ENCODE peak calls at places on chromosomes 13 and 19, in nine cellular contexts. X is EL; T is kidney tubule cell; L is NT2/D1; V is GM18507; F is HTR-8/SVneo; H is activated CD4-positive, alpha-beta T cell treated with anti-CD3 and anti-CD28 coated beads, Interleukin-2, amount 50 U/mL, for 48 hours; M is C1 segment of cervical spinal cord; C is stimulated activated CD8-positive, alpha-beta memory T cell treated with anti-CD3 and anti-CD28 coated beads, Interleukin-4, amount 100 ng/mL, for 24 hours. E is an unnamed sample.
A peak's percentile ranks its signal among the peaks of the same experiment; 100 is the strongest.

GRCh38 chr19:14185158-14185557 is 20.8 kb downstream of the ADGRL1 start:
- DNase-seq in X (no peak), T (no peak), L (no peak), V (no peak), F (no peak), H (no peak), M (no peak), C (no peak), E (no peak)

GRCh38 chr13:50267917-50268316 is 252.7 kb downstream of the KCNRG start:
- DNase-seq in X (no peak), T (no peak), L (no peak), V (no peak), F (no peak), H (no peak), M (no peak), C (no peak), E (no peak)

GRCh38 chr19:38975214-38975860 is at the start of gene FBXO17:
- DNase-seq in X (peak; percentile 71), T (peak; percentile 62), L (no peak), V (no peak), F (peak; percentile 67), H (no peak), M (peak; percentile 41), C (no peak), E (peak; percentile 63)

GRCh38 chr13:50129923-50130685 is 114.9 kb downstream of the KCNRG start:
- DNase-seq in X (peak; percentile 55), T (peak; percentile 26), L (no peak), V (no peak), F (no peak), H (peak; percentile 23), M (peak; percentile 24), C (no peak), E (no peak)

GRCh38 chr13:39823063-39823713 is 167.7 kb downstream of the COG6 start:
- DNase-seq in X (no peak), T (no peak), L (no peak), V (no peak), F (no peak), H (no peak), M (no peak), C (no peak), E (no peak)

GRCh38 chr13:89925107-89925506 is 1422.4 kb upstream of the MIR17HG start:
- DNase-seq in X (peak; percentile 1), T (peak; percentile 48), L (no peak), V (no peak), F (peak; percentile 9), H (no peak), M (no peak), C (no peak), E (peak; percentile 2)

GRCh38 chr13:21075303-21076264 is 14.2 kb upstream of the LATS2 start:
- DNase-seq in X (no peak), T (no peak), L (no peak), V (no peak), F (no peak), H (no peak), M (no peak), C (no peak), E (no peak)

GRCh38 chr13:72805663-72806341 is 23.9 kb downstream of the PIBF1 start:
- DNase-seq in X (no peak), T (no peak), L (no peak), V (no peak), F (no peak), H (no peak), M (no peak), C (no peak), E (no peak)

GRCh38 chr19:6533000-6533328 is 2.1 kb downstream of the TNFSF9 start:
- DNase-seq in X (no peak), T (no peak), L (no peak), V (no peak), F (no peak), H (no peak), M (no peak), C (no peak), E (no peak)

GRCh38 chr13:27657724-27658123 is 36.0 kb downstream of the POLR1D start:
- DNase-seq in X (no peak), T (no peak), L (no peak), V (no peak), F (no peak), H (no peak), M (no peak), C (no peak), E (no peak)

GRCh38 chr19:37342753-37343152 is 28.1 kb upstream of the ZNF527 start:
- DNase-seq in X (no peak), T (no peak), L (no peak), V (no peak), F (no peak), H (no peak), M (no peak), C (no peak), E (no peak)

GRCh38 chr19:42108527-42109389 is 23.5 kb downstream of the POU2F2 start:
- DNase-seq in X (peak; percentile 88), T (peak; percentile 87), L (peak; percentile 80), V (peak; percentile 68), F (peak; percentile 89), H (peak; percentile 92), M (peak; percentile 37), C (peak; percentile 75), E (peak; percentile 89)

GRCh38 chr19:1237754-1238372 is at the start of gene CBARP:
- DNase-seq in X (peak; percentile 56), T (peak; percentile 25), L (no peak), V (no peak), F (no peak), H (no peak), M (peak; percentile 41), C (no peak), E (no peak)

GRCh38 chr13:93345642-93346220 is 119.1 kb downstream of the GPC6 start:
- DNase-seq in X (no peak), T (no peak), L (no peak), V (no peak), F (no peak), H (no peak), M (no peak), C (no peak), E (no peak)

GRCh38 chr13:26599403-26599802 is 41.9 kb downstream of the WASF3 start:
- DNase-seq in X (no peak), T (no peak), L (no peak), V (no peak), F (no peak), H (no peak), M (no peak), C (no peak), E (no peak)

GRCh38 chr19:2813235-2814160 is 6.2 kb upstream of the ZNF554 start:
- DNase-seq in X (no peak), T (no peak), L (no peak), V (no peak), F (no peak), H (no peak), M (no peak), C (no peak), E (no peak)

GRCh38 chr13:79799049-79799448 is 318.1 kb downstream of the NDFIP2 start:
- DNase-seq in X (no peak), T (no peak), L (no peak), V (no peak), F (no peak), H (no peak), M (no peak), C (no peak), E (no peak)

GRCh38 chr19:12665281-12665573 is 1.3 kb downstream of the MAN2B1 start:
- DNase-seq in X (no peak), T (no peak), L (no peak), V (peak; percentile 54), F (no peak), H (peak; percentile 57), M (peak; percentile 21), C (no peak), E (no peak)

GRCh38 chr13:102555914-102556553 is 40.8 kb upstream of the TPP2 start:
- DNase-seq in X (peak; percentile 41), T (peak; percentile 63), L (peak; percentile 28), V (no peak), F (peak; percentile 11), H (no peak), M (no peak), C (no peak), E (peak; percentile 26)